ENCODE peak calls at places on chromosomes 1 and 21, in six cellular contexts. W is activated naive CD4-positive, alpha-beta T cell treated with anti-CD3 and anti-CD28 coated beads, Interleukin-2, amount 50 U/mL, for 16 hours; Q is brain pericyte; E is GM12891; T is GM04504; V is colonic mucosa. P is an unnamed sample.

GRCh38 chr1:153578490-153578889 is 12.8 kb upstream of the S100A2 start:
- DNase-seq in W (no peak), Q (no peak), E (no peak), T (no peak), V (no peak), P (peak)

GRCh38 chr1:36847186-36847585 is 187.1 kb downstream of the GRIK3 start:
- DNase-seq in W (no peak), Q (no peak), E (no peak), T (no peak), V (no peak), P (no peak)

GRCh38 chr1:224057461-224058199 is 56.3 kb upstream of the FBXO28 start:
- DNase-seq in W (no peak), Q (no peak), E (no peak), T (no peak), V (no peak), P (no peak)

GRCh38 chr21:34983680-34984086 is 65.4 kb downstream of the RUNX1 start:
- DNase-seq in W (peak), Q (no peak), E (no peak), T (no peak), V (no peak), P (peak)

GRCh38 chr1:51433269-51433971 is 85.6 kb downstream of the EPS15 start:
- DNase-seq in W (no peak), Q (no peak), E (no peak), T (no peak), V (no peak), P (peak)

GRCh38 chr21:41712730-41713129 is 54.1 kb downstream of the RIPK4 start:
- DNase-seq in W (no peak), Q (no peak), E (no peak), T (no peak), V (no peak), P (no peak)

GRCh38 chr1:58608945-58609344 is 31.9 kb upstream of the TACSTD2 start:
- DNase-seq in W (no peak), Q (no peak), E (no peak), T (no peak), V (no peak), P (no peak)

GRCh38 chr1:108828074-108828961 is 28.6 kb downstream of the AKNAD1 start:
- DNase-seq in W (peak), Q (peak), E (peak), T (peak), V (peak), P (peak)

GRCh38 chr1:218301217-218301616 is 16.1 kb downstream of the RRP15 start:
- DNase-seq in W (no peak), Q (no peak), E (no peak), T (no peak), V (no peak), P (no peak)

GRCh38 chr1:4071675-4072074 is 171.6 kb upstream of the C1orf174 start:
- DNase-seq in W (no peak), Q (no peak), E (no peak), T (no peak), V (no peak), P (no peak)

GRCh38 chr1:180167021-180167701 is 12.5 kb downstream of the QSOX1 start:
- DNase-seq in W (no peak), Q (no peak), E (no peak), T (no peak), V (no peak), P (no peak)

GRCh38 chr1:29503441-29503840 is 267.1 kb downstream of the PTPRU start:
- DNase-seq in W (no peak), Q (no peak), E (no peak), T (no peak), V (no peak), P (no peak)

GRCh38 chr21:38503588-38503987 is 5.3 kb upstream of the ERG start:
- DNase-seq in W (no peak), Q (no peak), E (no peak), T (peak), V (no peak), P (peak)

GRCh38 chr1:30597711-30598110 is 125.7 kb downstream of the MATN1 start:
- DNase-seq in W (no peak), Q (no peak), E (no peak), T (no peak), V (no peak), P (no peak)

GRCh38 chr21:41506526-41507520 is 1.1 kb downstream of the TMPRSS2 start:
- DNase-seq in W (no peak), Q (no peak), E (no peak), T (no peak), V (peak), P (peak)

GRCh38 chr1:203161175-203161574 is 14.5 kb downstream of the MYBPH start:
- DNase-seq in W (no peak), Q (no peak), E (no peak), T (no peak), V (no peak), P (no peak)

GRCh38 chr21:41508415-41509205 is 652 bp upstream of the TMPRSS2 start:
- DNase-seq in W (no peak), Q (no peak), E (no peak), T (no peak), V (peak), P (no peak)

GRCh38 chr1:198493324-198493723 is 47.2 kb downstream of the ATP6V1G3 start:
- DNase-seq in W (no peak), Q (no peak), E (no peak), T (no peak), V (no peak), P (no peak)

GRCh38 chr1:110328274-110328673 is 10.9 kb upstream of the RBM15 start:
- DNase-seq in W (no peak), Q (no peak), E (no peak), T (no peak), V (no peak), P (no peak)

GRCh38 chr1:45953934-45954333 is 150.5 kb downstream of the MAST2 start:
- DNase-seq in W (no peak), Q (peak), E (no peak), T (peak), V (no peak), P (peak)

GRCh38 chr1:214422137-214422671 is 129.2 kb downstream of the PTPN14 start:
- DNase-seq in W (no peak), Q (no peak), E (no peak), T (peak), V (no peak), P (peak)

GRCh38 chr1:160644399-160644798 is 2.4 kb downstream of the SLAMF1 start:
- DNase-seq in W (no peak), Q (no peak), E (no peak), T (no peak), V (no peak), P (no peak)

GRCh38 chr1:6110326-6110725 is 64.6 kb downstream of the KCNAB2 start:
- DNase-seq in W (peak), Q (no peak), E (no peak), T (no peak), V (no peak), P (no peak)

GRCh38 chr1:2875677-2876531 is 74.4 kb upstream of the TTC34 start:
- DNase-seq in W (no peak), Q (no peak), E (no peak), T (no peak), V (no peak), P (no peak)

GRCh38 chr1:226181996-226182714 is 4.4 kb downstream of the ACBD3 start:
- DNase-seq in W (no peak), Q (no peak), E (no peak), T (no peak), V (peak), P (peak)

GRCh38 chr1:86765073-86765472 is 60.7 kb downstream of the SH3GLB1 start:
- DNase-seq in W (no peak), Q (no peak), E (no peak), T (no peak), V (no peak), P (no peak)

GRCh38 chr21:42983869-42984268 is 9.5 kb downstream of the PKNOX1 start:
- DNase-seq in W (no peak), Q (no peak), E (no peak), T (no peak), V (no peak), P (no peak)

GRCh38 chr1:165496493-165496892 is 47.3 kb upstream of the LRRC52 start:
- DNase-seq in W (no peak), Q (no peak), E (no peak), T (no peak), V (no peak), P (peak)

GRCh38 chr1:52572387-52572786 is 19.5 kb upstream of the TUT4 start:
- DNase-seq in W (no peak), Q (no peak), E (no peak), T (no peak), V (no peak), P (no peak)

GRCh38 chr1:170663441-170664282 is at the start of gene PRRX1:
- DNase-seq in W (no peak), Q (no peak), E (no peak), T (no peak), V (no peak), P (no peak)

GRCh38 chr1:61980561-61980960 is 214.1 kb upstream of the L1TD1 start:
- DNase-seq in W (no peak), Q (peak), E (no peak), T (no peak), V (no peak), P (peak)

GRCh38 chr21:33403128-33403785 is at the start of gene IFNGR2:
- DNase-seq in W (peak), Q (no peak), E (peak), T (no peak), V (no peak), P (peak)

GRCh38 chr1:25106981-25107642 is 125.2 kb downstream of the SYF2 start:
- DNase-seq in W (no peak), Q (no peak), E (no peak), T (no peak), V (no peak), P (no peak)

GRCh38 chr1:203295796-203296195 is 9.5 kb upstream of the BTG2 start:
- DNase-seq in W (no peak), Q (no peak), E (no peak), T (no peak), V (no peak), P (no peak)

GRCh38 chr1:171983584-171983983 is 142.3 kb downstream of the DNM3 start:
- DNase-seq in W (no peak), Q (no peak), E (no peak), T (peak), V (no peak), P (peak)

GRCh38 chr21:24310780-24311179 is 1296.5 kb downstream of the MRPL39 start:
- DNase-seq in W (no peak), Q (no peak), E (no peak), T (no peak), V (no peak), P (no peak)

GRCh38 chr1:212794561-212795014 is 2.9 kb downstream of the TATDN3 start:
- DNase-seq in W (no peak), Q (no peak), E (peak), T (no peak), V (no peak), P (peak)

P was measured in mesenchymal stem cell.